ENCODE peak calls at places on chromosomes 3 and 15, in five cellular contexts. One of them, this sample, is unnamed.

GRCh38 chr15:67968564-67969440 is 85.3 kb upstream of the PIAS1 start:
- DNase-seq in HepG2: no peak
- DNase-seq in HL-60: no peak
- DNase-seq in Panc1: no peak
- DNase-seq in A549: no peak
- DNase-seq in this sample: no peak

GRCh38 chr3:15052335-15053242 is 12.5 kb downstream of the MRPS25 start:
- DNase-seq in HepG2: no peak
- DNase-seq in Panc1: no peak
- DNase-seq in HL-60: no peak
- DNase-seq in A549: no peak
- DNase-seq in this sample: peak

GRCh38 chr3:49017978-49018706 is at the start of gene DALRD3:
- DNase-seq in HL-60: peak
- DNase-seq in A549: peak
- DNase-seq in Panc1: no peak
- DNase-seq in HepG2: peak
- DNase-seq in this sample: peak

GRCh38 chr15:60387321-60387720 is 10.5 kb downstream of the ANXA2 start:
- DNase-seq in HepG2: no peak
- DNase-seq in A549: no peak
- DNase-seq in HL-60: no peak
- DNase-seq in Panc1: no peak
- DNase-seq in this sample: no peak

GRCh38 chr15:60469893-60470641 is 8.9 kb downstream of the ICE2 start:
- DNase-seq in HL-60: peak
- DNase-seq in HepG2: peak
- DNase-seq in Panc1: no peak
- DNase-seq in A549: peak
- DNase-seq in this sample: no peak

GRCh38 chr15:48384616-48385015 is 53.4 kb downstream of the DUT start:
- DNase-seq in HL-60: no peak
- DNase-seq in Panc1: no peak
- DNase-seq in HepG2: no peak
- DNase-seq in A549: no peak
- DNase-seq in this sample: no peak

GRCh38 chr15:88702983-88703382 is 64.2 kb downstream of the ISG20 start:
- DNase-seq in Panc1: no peak
- DNase-seq in HL-60: no peak
- DNase-seq in A549: no peak
- DNase-seq in HepG2: no peak
- DNase-seq in this sample: no peak

GRCh38 chr3:141686477-141687280 is 51.4 kb upstream of the RNF7 start:
- DNase-seq in A549: peak
- DNase-seq in HL-60: no peak
- DNase-seq in Panc1: peak
- DNase-seq in HepG2: peak
- DNase-seq in this sample: no peak

GRCh38 chr3:14685204-14685603 is 10.3 kb downstream of the C3orf20 start:
- DNase-seq in A549: no peak
- DNase-seq in HL-60: no peak
- DNase-seq in HepG2: no peak
- DNase-seq in Panc1: no peak
- DNase-seq in this sample: no peak

GRCh38 chr3:64432870-64433269 is 207.6 kb upstream of the PRICKLE2 start:
- DNase-seq in HepG2: no peak
- DNase-seq in A549: no peak
- DNase-seq in Panc1: no peak
- DNase-seq in HL-60: no peak
- DNase-seq in this sample: no peak

GRCh38 chr3:144590854-144591253 is 619.2 kb downstream of the DIPK2A start:
- DNase-seq in HL-60: no peak
- DNase-seq in A549: peak
- DNase-seq in Panc1: no peak
- DNase-seq in HepG2: no peak
- DNase-seq in this sample: no peak

GRCh38 chr3:62370112-62371031 is 3.0 kb downstream of the FEZF2 start:
- DNase-seq in HepG2: no peak
- DNase-seq in HL-60: no peak
- DNase-seq in A549: no peak
- DNase-seq in Panc1: no peak
- DNase-seq in this sample: peak
- TF ChIP-seq REST in HepG2: no peak
- TF ChIP-seq REST in HL-60: no peak
- TF ChIP-seq REST in A549: no peak
- TF ChIP-seq REST in Panc1: no peak
- TF ChIP-seq REST in this sample: no peak

GRCh38 chr15:51089699-51090098 is 5.0 kb downstream of the TNFAIP8L3 start:
- DNase-seq in Panc1: no peak
- DNase-seq in A549: peak
- DNase-seq in HepG2: no peak
- DNase-seq in HL-60: no peak
- DNase-seq in this sample: no peak
- TF ChIP-seq REST in Panc1: no peak
- TF ChIP-seq REST in A549: no peak
- TF ChIP-seq REST in HepG2: no peak
- TF ChIP-seq REST in HL-60: no peak
- TF ChIP-seq REST in this sample: no peak

GRCh38 chr3:50564321-50564720 is 3.2 kb downstream of the C3orf18 start:
- DNase-seq in A549: no peak
- DNase-seq in HepG2: no peak
- DNase-seq in HL-60: no peak
- DNase-seq in Panc1: no peak
- DNase-seq in this sample: no peak

GRCh38 chr3:50563867-50564266 is 3.7 kb downstream of the C3orf18 start:
- DNase-seq in HL-60: no peak
- DNase-seq in Panc1: no peak
- DNase-seq in A549: no peak
- DNase-seq in HepG2: no peak
- DNase-seq in this sample: no peak

GRCh38 chr3:50559702-50560101 is 7.8 kb downstream of the C3orf18 start:
- DNase-seq in HepG2: no peak
- DNase-seq in A549: no peak
- DNase-seq in HL-60: no peak
- DNase-seq in Panc1: no peak
- DNase-seq in this sample: no peak

GRCh38 chr3:50567011-50567385 is 549 bp downstream of the C3orf18 start:
- DNase-seq in HL-60: no peak
- DNase-seq in A549: no peak
- DNase-seq in HepG2: no peak
- DNase-seq in Panc1: no peak
- DNase-seq in this sample: no peak

DNA sequence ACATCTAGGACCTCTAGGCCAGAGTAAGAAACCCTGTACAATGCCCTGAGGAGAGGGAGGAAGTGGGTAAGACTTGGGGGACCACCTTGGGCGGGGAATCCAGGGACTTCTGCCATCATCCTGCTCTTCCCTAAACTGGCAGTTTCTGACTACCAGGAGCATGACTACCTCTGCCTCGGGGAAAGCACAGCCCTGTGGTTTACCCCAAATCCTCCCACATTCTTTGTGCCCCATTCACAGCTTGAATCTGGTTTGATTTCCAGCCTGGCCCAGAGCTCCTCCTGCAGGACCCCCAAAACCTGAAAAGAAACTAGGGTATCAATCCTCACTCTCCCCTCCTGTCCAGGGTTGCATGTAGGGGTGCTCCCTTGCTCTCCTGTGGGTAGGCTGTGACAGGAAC is 4.7 kb downstream of the C3orf18 start:
- DNase-seq in HepG2: no peak
- DNase-seq in A549: no peak
- DNase-seq in Panc1: no peak
- DNase-seq in HL-60: no peak
- DNase-seq in this sample: no peak
- TF ChIP-seq REST in HepG2: no peak
- TF ChIP-seq REST in A549: no peak
- TF ChIP-seq REST in Panc1: no peak
- TF ChIP-seq REST in HL-60: no peak
- TF ChIP-seq REST in this sample: no peak

GRCh38 chr15:25689592-25689991 is 173.5 kb downstream of the ATP10A start:
- DNase-seq in HL-60: no peak
- DNase-seq in Panc1: no peak
- DNase-seq in A549: no peak
- DNase-seq in HepG2: no peak
- DNase-seq in this sample: no peak

GRCh38 chr15:25694238-25694584 is 168.9 kb downstream of the ATP10A start:
- DNase-seq in Panc1: no peak
- DNase-seq in HL-60: no peak
- DNase-seq in A549: no peak
- DNase-seq in HepG2: no peak
- DNase-seq in this sample: no peak

GRCh38 chr15:25690673-25691543 is 172.2 kb downstream of the ATP10A start:
- DNase-seq in HepG2: no peak
- DNase-seq in Panc1: no peak
- DNase-seq in A549: no peak
- DNase-seq in HL-60: no peak
- DNase-seq in this sample: no peak

GRCh38 chr15:25693321-25694237 is 169.5 kb downstream of the ATP10A start:
- DNase-seq in A549: peak
- DNase-seq in Panc1: no peak
- DNase-seq in HL-60: no peak
- DNase-seq in HepG2: peak
- DNase-seq in this sample: peak

GRCh38 chr15:25691544-25692430 is 171.3 kb downstream of the ATP10A start:
- DNase-seq in Panc1: no peak
- DNase-seq in HepG2: no peak
- DNase-seq in HL-60: no peak
- DNase-seq in A549: no peak
- DNase-seq in this sample: no peak
- TF ChIP-seq REST in Panc1: no peak
- TF ChIP-seq REST in HepG2: no peak
- TF ChIP-seq REST in HL-60: no peak
- TF ChIP-seq REST in A549: no peak
- TF ChIP-seq REST in this sample: no peak

DNA sequence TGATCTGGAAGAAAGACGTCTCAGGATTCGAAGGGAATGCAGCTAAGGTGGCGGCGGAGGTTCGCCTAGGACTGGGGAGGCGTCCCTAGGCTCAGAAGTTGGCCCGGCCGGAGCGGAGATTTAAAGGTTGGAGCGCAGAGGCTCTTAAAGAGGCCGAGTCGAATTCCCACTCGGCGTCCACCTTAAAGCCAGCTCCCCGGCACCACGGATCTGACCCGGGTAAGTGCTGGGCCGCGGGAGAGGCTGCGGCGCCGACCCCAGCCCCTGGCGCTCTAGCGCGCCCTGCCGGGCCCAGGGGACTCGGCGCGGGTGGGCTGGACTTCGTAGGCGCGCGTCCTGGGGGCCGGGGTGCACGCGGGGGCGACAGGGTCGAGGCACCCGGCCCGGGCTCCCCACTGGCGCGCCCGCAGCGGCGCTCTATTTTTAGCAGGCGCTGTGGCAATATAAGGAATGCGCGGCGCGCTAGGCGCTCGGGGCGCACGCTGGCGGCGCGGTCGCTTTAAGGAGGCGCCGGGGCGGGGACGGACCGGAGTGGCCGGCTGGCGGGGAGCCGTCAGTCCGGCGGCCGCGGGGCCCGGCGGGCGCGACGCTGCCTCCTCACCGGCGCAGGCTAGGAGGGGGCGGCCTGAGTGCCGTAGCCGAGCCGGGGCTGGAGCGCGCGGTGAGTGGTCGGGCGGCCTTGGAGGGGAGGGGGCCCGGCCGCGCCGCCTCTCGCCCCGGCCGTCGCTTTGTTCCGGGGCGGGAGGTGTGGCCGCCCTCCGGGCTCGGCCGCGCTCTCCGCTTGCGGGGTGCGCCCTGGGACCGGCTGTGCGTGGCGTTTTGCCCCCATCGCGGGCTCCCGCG is at the start of gene MRAS:
- DNase-seq in A549: peak
- DNase-seq in Panc1: no peak
- DNase-seq in HL-60: peak
- DNase-seq in HepG2: peak
- DNase-seq in this sample: peak
- TF ChIP-seq REST in A549: no peak
- TF ChIP-seq REST in Panc1: no peak
- TF ChIP-seq REST in HL-60: no peak
- TF ChIP-seq REST in HepG2: no peak
- TF ChIP-seq REST in this sample: no peak

GRCh38 chr3:124780356-124780755 is 50.1 kb downstream of the UMPS start:
- DNase-seq in A549: no peak
- DNase-seq in Panc1: no peak
- DNase-seq in HepG2: no peak
- DNase-seq in HL-60: no peak
- DNase-seq in this sample: peak

GRCh38 chr3:124781706-124782376 is 51.6 kb downstream of the UMPS start:
- DNase-seq in Panc1: no peak
- DNase-seq in HL-60: no peak
- DNase-seq in HepG2: no peak
- DNase-seq in A549: no peak
- DNase-seq in this sample: no peak

GRCh38 chr3:124779751-124780191 is 49.5 kb downstream of the UMPS start:
- DNase-seq in HL-60: no peak
- DNase-seq in Panc1: no peak
- DNase-seq in HepG2: no peak
- DNase-seq in A549: no peak
- DNase-seq in this sample: no peak

GRCh38 chr3:124779116-124779515 is 48.9 kb downstream of the UMPS start:
- DNase-seq in A549: no peak
- DNase-seq in Panc1: no peak
- DNase-seq in HL-60: no peak
- DNase-seq in HepG2: no peak
- DNase-seq in this sample: no peak

GRCh38 chr3:124780767-124781485 is 50.7 kb downstream of the UMPS start:
- DNase-seq in Panc1: no peak
- DNase-seq in HepG2: no peak
- DNase-seq in HL-60: no peak
- DNase-seq in A549: no peak
- DNase-seq in this sample: peak
- TF ChIP-seq REST in Panc1: no peak
- TF ChIP-seq REST in HepG2: no peak
- TF ChIP-seq REST in HL-60: no peak
- TF ChIP-seq REST in A549: no peak
- TF ChIP-seq REST in this sample: no peak

GRCh38 chr3:71949403-71949802 is 164.5 kb upstream of the PROK2 start:
- DNase-seq in HepG2: no peak
- DNase-seq in Panc1: no peak
- DNase-seq in A549: no peak
- DNase-seq in HL-60: no peak
- DNase-seq in this sample: no peak

GRCh38 chr3:71942432-71942831 is 157.5 kb upstream of the PROK2 start:
- DNase-seq in Panc1: no peak
- DNase-seq in A549: no peak
- DNase-seq in HepG2: no peak
- DNase-seq in HL-60: no peak
- DNase-seq in this sample: no peak

GRCh38 chr3:71940523-71940922 is 155.6 kb upstream of the PROK2 start:
- DNase-seq in A549: no peak
- DNase-seq in HepG2: no peak
- DNase-seq in Panc1: no peak
- DNase-seq in HL-60: no peak
- DNase-seq in this sample: no peak

GRCh38 chr3:71944482-71944881 is 159.5 kb upstream of the PROK2 start:
- DNase-seq in A549: no peak
- DNase-seq in Panc1: no peak
- DNase-seq in HepG2: no peak
- DNase-seq in HL-60: no peak
- DNase-seq in this sample: no peak
- TF ChIP-seq REST in A549: no peak
- TF ChIP-seq REST in Panc1: no peak
- TF ChIP-seq REST in HepG2: no peak
- TF ChIP-seq REST in HL-60: no peak
- TF ChIP-seq REST in this sample: no peak

This sample was measured in SK-N-SH.